ENCODE peak calls at places on chromosomes 11 and 22, in six cellular contexts. One of them, this sample, is unnamed.

GRCh38 chr22:22616636-22617035 is 27.8 kb upstream of the GGTLC2 start:
- DNase-seq in CD4-positive, CD25-positive, alpha-beta regulatory T cell: peak
- DNase-seq in fibroblast of mammary gland: no peak
- DNase-seq in A549: peak
- DNase-seq in epithelial cell of esophagus: peak
- DNase-seq in retinal pigment epithelial cell: no peak
- DNase-seq in this sample: peak

GRCh38 chr11:120052196-120052775 is 85.6 kb downstream of the TRIM29 start:
- DNase-seq in epithelial cell of esophagus: no peak
- DNase-seq in CD4-positive, CD25-positive, alpha-beta regulatory T cell: no peak
- DNase-seq in retinal pigment epithelial cell: no peak
- DNase-seq in A549: no peak
- DNase-seq in fibroblast of mammary gland: no peak
- DNase-seq in this sample: no peak

GRCh38 chr22:46835693-46836092 is 73.2 kb downstream of the TBC1D22A start:
- DNase-seq in fibroblast of mammary gland: no peak
- DNase-seq in A549: no peak
- DNase-seq in epithelial cell of esophagus: no peak
- DNase-seq in retinal pigment epithelial cell: no peak
- DNase-seq in CD4-positive, CD25-positive, alpha-beta regulatory T cell: no peak
- DNase-seq in this sample: no peak

GRCh38 chr22:38873469-38874411 is 1.7 kb upstream of the CBX6 start:
- DNase-seq in retinal pigment epithelial cell: no peak
- DNase-seq in CD4-positive, CD25-positive, alpha-beta regulatory T cell: peak
- DNase-seq in fibroblast of mammary gland: no peak
- DNase-seq in epithelial cell of esophagus: peak
- DNase-seq in A549: no peak
- DNase-seq in this sample: peak

GRCh38 chr11:69652999-69653398 is 12.0 kb downstream of the CCND1 start:
- DNase-seq in epithelial cell of esophagus: no peak
- DNase-seq in A549: no peak
- DNase-seq in fibroblast of mammary gland: no peak
- DNase-seq in retinal pigment epithelial cell: no peak
- DNase-seq in CD4-positive, CD25-positive, alpha-beta regulatory T cell: no peak
- DNase-seq in this sample: no peak

GRCh38 chr11:64500176-64501013 is 90.6 kb upstream of the SLC22A12 start:
- DNase-seq in epithelial cell of esophagus: no peak
- DNase-seq in retinal pigment epithelial cell: no peak
- DNase-seq in fibroblast of mammary gland: peak
- DNase-seq in CD4-positive, CD25-positive, alpha-beta regulatory T cell: no peak
- DNase-seq in A549: no peak
- DNase-seq in this sample: no peak

GRCh38 chr22:34781676-34782075 is 284.3 kb upstream of the ISX start:
- DNase-seq in fibroblast of mammary gland: no peak
- DNase-seq in retinal pigment epithelial cell: no peak
- DNase-seq in A549: no peak
- DNase-seq in epithelial cell of esophagus: no peak
- DNase-seq in CD4-positive, CD25-positive, alpha-beta regulatory T cell: no peak
- DNase-seq in this sample: no peak

GRCh38 chr22:42035256-42035655 is 35.4 kb downstream of the NAGA start:
- DNase-seq in fibroblast of mammary gland: no peak
- DNase-seq in CD4-positive, CD25-positive, alpha-beta regulatory T cell: no peak
- DNase-seq in A549: no peak
- DNase-seq in epithelial cell of esophagus: no peak
- DNase-seq in retinal pigment epithelial cell: no peak
- DNase-seq in this sample: no peak

GRCh38 chr22:37195921-37196320 is 7.9 kb upstream of the C1QTNF6 start:
- DNase-seq in epithelial cell of esophagus: peak
- DNase-seq in A549: no peak
- DNase-seq in fibroblast of mammary gland: peak
- DNase-seq in CD4-positive, CD25-positive, alpha-beta regulatory T cell: no peak
- DNase-seq in retinal pigment epithelial cell: no peak
- DNase-seq in this sample: no peak

GRCh38 chr11:10807629-10808552 is 835 bp downstream of the EIF4G2 start:
- DNase-seq in epithelial cell of esophagus: peak
- DNase-seq in retinal pigment epithelial cell: no peak
- DNase-seq in CD4-positive, CD25-positive, alpha-beta regulatory T cell: peak
- DNase-seq in A549: no peak
- DNase-seq in fibroblast of mammary gland: peak
- DNase-seq in this sample: no peak

DNA sequence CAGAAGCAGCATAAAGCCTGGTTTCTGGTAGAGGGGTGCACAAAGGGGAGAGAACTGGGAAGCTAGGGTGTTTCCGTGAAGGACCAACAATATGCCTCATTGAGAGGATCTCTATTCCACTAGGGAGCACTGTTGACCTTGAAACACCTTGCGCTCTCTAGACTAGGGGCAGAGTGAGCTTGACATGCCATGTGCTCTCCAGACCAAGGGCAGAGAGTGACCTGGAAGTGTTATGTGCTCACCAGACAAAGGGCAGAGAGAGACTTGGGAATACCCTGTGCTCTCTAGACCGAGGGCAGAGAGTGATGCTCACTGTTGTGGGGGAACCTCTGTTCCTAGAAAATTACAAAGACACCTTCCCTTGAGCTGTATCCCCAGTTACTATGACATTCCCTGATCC is 15.2 kb upstream of the EI24 start:
- DNase-seq in fibroblast of mammary gland: no peak
- DNase-seq in epithelial cell of esophagus: no peak
- DNase-seq in retinal pigment epithelial cell: no peak
- DNase-seq in A549: no peak
- DNase-seq in CD4-positive, CD25-positive, alpha-beta regulatory T cell: no peak
- DNase-seq in this sample: no peak
- H3K4me3 ChIP-seq in fibroblast of mammary gland: no peak
- H3K4me3 ChIP-seq in epithelial cell of esophagus: no peak
- H3K4me3 ChIP-seq in retinal pigment epithelial cell: no peak
- H3K4me3 ChIP-seq in A549: no peak
- H3K4me3 ChIP-seq in CD4-positive, CD25-positive, alpha-beta regulatory T cell: no peak
- H3K4me3 ChIP-seq in this sample: no peak

GRCh38 chr11:1747753-1748466 is 2.5 kb downstream of the IFITM10 start:
- DNase-seq in retinal pigment epithelial cell: no peak
- DNase-seq in epithelial cell of esophagus: no peak
- DNase-seq in A549: no peak
- DNase-seq in fibroblast of mammary gland: no peak
- DNase-seq in CD4-positive, CD25-positive, alpha-beta regulatory T cell: no peak
- DNase-seq in this sample: no peak
- H3K4me3 ChIP-seq in retinal pigment epithelial cell: peak
- H3K4me3 ChIP-seq in epithelial cell of esophagus: peak
- H3K4me3 ChIP-seq in A549: no peak
- H3K4me3 ChIP-seq in fibroblast of mammary gland: no peak
- H3K4me3 ChIP-seq in CD4-positive, CD25-positive, alpha-beta regulatory T cell: no peak
- H3K4me3 ChIP-seq in this sample: no peak

GRCh38 chr22:26590525-26590858 is 560 bp upstream of the TPST2 start:
- DNase-seq in A549: no peak
- DNase-seq in retinal pigment epithelial cell: no peak
- DNase-seq in CD4-positive, CD25-positive, alpha-beta regulatory T cell: no peak
- DNase-seq in epithelial cell of esophagus: no peak
- DNase-seq in fibroblast of mammary gland: peak
- DNase-seq in this sample: no peak
- H3K4me3 ChIP-seq in A549: peak
- H3K4me3 ChIP-seq in retinal pigment epithelial cell: peak
- H3K4me3 ChIP-seq in CD4-positive, CD25-positive, alpha-beta regulatory T cell: peak
- H3K4me3 ChIP-seq in epithelial cell of esophagus: peak
- H3K4me3 ChIP-seq in fibroblast of mammary gland: peak
- H3K4me3 ChIP-seq in this sample: peak

DNA sequence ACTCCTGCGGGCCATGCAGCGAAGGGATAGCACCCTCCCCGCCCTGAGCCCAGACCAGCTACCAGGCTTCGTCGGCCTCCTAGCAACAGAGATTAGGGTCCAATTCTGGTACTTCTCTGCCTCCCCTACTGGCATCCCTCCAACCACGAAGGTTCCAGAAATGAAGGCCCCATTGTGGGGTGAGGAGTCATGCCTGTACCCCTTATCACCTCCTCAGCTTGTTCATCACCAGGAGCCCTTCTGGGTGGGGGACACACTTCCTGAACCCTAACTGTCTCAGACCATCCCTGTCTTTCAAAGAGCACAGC is 1.8 kb downstream of the PHLDA2 start:
- DNase-seq in CD4-positive, CD25-positive, alpha-beta regulatory T cell: no peak
- DNase-seq in epithelial cell of esophagus: no peak
- DNase-seq in fibroblast of mammary gland: no peak
- DNase-seq in retinal pigment epithelial cell: no peak
- DNase-seq in A549: no peak
- DNase-seq in this sample: no peak
- H3K4me3 ChIP-seq in CD4-positive, CD25-positive, alpha-beta regulatory T cell: no peak
- H3K4me3 ChIP-seq in epithelial cell of esophagus: peak
- H3K4me3 ChIP-seq in fibroblast of mammary gland: peak
- H3K4me3 ChIP-seq in retinal pigment epithelial cell: no peak
- H3K4me3 ChIP-seq in A549: peak
- H3K4me3 ChIP-seq in this sample: no peak

GRCh38 chr11:124869331-124869730 is 4.1 kb downstream of the ROBO3 start:
- DNase-seq in fibroblast of mammary gland: no peak
- DNase-seq in A549: no peak
- DNase-seq in CD4-positive, CD25-positive, alpha-beta regulatory T cell: no peak
- DNase-seq in retinal pigment epithelial cell: no peak
- DNase-seq in epithelial cell of esophagus: no peak
- DNase-seq in this sample: no peak
- H3K4me3 ChIP-seq in fibroblast of mammary gland: no peak
- H3K4me3 ChIP-seq in A549: no peak
- H3K4me3 ChIP-seq in CD4-positive, CD25-positive, alpha-beta regulatory T cell: no peak
- H3K4me3 ChIP-seq in retinal pigment epithelial cell: no peak
- H3K4me3 ChIP-seq in epithelial cell of esophagus: no peak
- H3K4me3 ChIP-seq in this sample: no peak

GRCh38 chr11:60455531-60456042 is at the start of gene MS4A1:
- DNase-seq in CD4-positive, CD25-positive, alpha-beta regulatory T cell: peak
- DNase-seq in epithelial cell of esophagus: no peak
- DNase-seq in fibroblast of mammary gland: no peak
- DNase-seq in A549: no peak
- DNase-seq in retinal pigment epithelial cell: no peak
- DNase-seq in this sample: peak
- H3K4me3 ChIP-seq in CD4-positive, CD25-positive, alpha-beta regulatory T cell: no peak
- H3K4me3 ChIP-seq in epithelial cell of esophagus: no peak
- H3K4me3 ChIP-seq in fibroblast of mammary gland: no peak
- H3K4me3 ChIP-seq in A549: no peak
- H3K4me3 ChIP-seq in retinal pigment epithelial cell: no peak
- H3K4me3 ChIP-seq in this sample: peak

GRCh38 chr11:1844221-1845094 is 5.7 kb downstream of the TNNI2 start:
- DNase-seq in fibroblast of mammary gland: peak
- DNase-seq in epithelial cell of esophagus: peak
- DNase-seq in CD4-positive, CD25-positive, alpha-beta regulatory T cell: peak
- DNase-seq in retinal pigment epithelial cell: no peak
- DNase-seq in A549: no peak
- DNase-seq in this sample: no peak
- H3K4me3 ChIP-seq in fibroblast of mammary gland: no peak
- H3K4me3 ChIP-seq in epithelial cell of esophagus: no peak
- H3K4me3 ChIP-seq in CD4-positive, CD25-positive, alpha-beta regulatory T cell: peak
- H3K4me3 ChIP-seq in retinal pigment epithelial cell: no peak
- H3K4me3 ChIP-seq in A549: no peak
- H3K4me3 ChIP-seq in this sample: no peak

DNA sequence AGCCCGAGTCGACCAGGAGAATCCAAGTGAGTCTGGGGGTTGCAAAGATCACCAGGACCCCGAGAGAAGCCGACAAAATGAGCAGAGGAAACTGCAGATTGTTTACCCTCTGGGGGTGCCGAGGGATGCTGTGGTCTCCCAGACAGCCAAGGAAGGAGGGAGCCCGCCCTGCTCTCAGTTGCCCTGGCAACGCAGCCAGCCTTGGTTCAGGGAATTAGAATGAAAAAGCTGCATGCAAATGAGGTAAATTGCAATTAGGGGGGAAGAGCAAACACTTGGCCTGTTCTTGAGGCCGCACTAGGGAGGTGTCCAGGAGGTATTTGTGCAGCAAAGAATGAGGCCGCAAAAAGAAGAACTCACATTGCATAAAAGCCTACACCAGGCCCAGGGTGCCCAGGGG is 40.5 kb upstream of the ATXN10 start:
- DNase-seq in fibroblast of mammary gland: no peak
- DNase-seq in CD4-positive, CD25-positive, alpha-beta regulatory T cell: no peak
- DNase-seq in A549: no peak
- DNase-seq in epithelial cell of esophagus: no peak
- DNase-seq in retinal pigment epithelial cell: no peak
- DNase-seq in this sample: no peak
- H3K4me3 ChIP-seq in fibroblast of mammary gland: no peak
- H3K4me3 ChIP-seq in CD4-positive, CD25-positive, alpha-beta regulatory T cell: no peak
- H3K4me3 ChIP-seq in A549: no peak
- H3K4me3 ChIP-seq in epithelial cell of esophagus: no peak
- H3K4me3 ChIP-seq in retinal pigment epithelial cell: no peak
- H3K4me3 ChIP-seq in this sample: no peak

DNA sequence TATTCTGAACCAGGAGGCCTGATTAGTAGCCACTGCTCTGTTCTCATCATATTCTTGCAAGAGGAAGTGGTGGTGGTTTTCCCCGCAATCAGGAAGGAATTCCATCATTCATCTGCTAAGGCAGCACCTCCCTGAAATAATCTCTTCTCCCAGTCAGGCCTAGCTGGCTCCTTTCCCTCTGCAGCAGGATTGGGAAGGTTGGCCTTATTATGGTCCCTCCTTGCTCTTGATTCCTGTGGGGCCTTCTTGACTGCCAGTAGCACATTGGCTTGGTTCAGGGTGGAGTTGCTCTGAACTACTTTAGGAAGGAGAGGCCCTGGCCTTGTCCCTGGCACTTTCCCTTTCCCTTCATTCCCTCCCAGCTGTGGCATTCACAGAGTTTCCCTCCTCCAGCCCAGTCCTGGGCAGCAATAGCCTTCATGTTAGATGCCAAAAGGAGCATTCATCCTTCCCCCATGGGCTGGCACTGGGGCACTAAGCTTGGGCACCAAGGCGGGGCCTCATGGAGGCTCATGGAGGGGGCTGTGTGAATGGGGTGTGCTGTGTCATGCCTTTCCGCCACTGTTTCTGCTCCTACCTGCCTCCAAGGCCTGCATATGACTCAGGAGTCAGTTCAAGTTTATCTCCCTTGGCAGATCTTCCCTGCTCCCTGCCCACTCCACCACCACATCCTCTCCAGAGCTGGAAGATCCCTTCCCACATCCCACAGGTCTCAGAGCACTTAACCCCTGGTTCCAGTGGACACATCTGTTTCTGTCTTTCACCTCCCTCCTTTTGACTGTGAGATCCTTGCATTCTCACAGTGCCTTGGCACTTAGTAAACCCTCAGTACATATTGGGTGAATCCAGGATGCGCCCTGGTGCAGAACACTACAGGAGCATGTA is 27.6 kb upstream of the CD44 start:
- DNase-seq in epithelial cell of esophagus: peak
- DNase-seq in CD4-positive, CD25-positive, alpha-beta regulatory T cell: no peak
- DNase-seq in fibroblast of mammary gland: peak
- DNase-seq in A549: no peak
- DNase-seq in retinal pigment epithelial cell: no peak
- DNase-seq in this sample: no peak
- H3K4me3 ChIP-seq in epithelial cell of esophagus: no peak
- H3K4me3 ChIP-seq in CD4-positive, CD25-positive, alpha-beta regulatory T cell: peak
- H3K4me3 ChIP-seq in fibroblast of mammary gland: no peak
- H3K4me3 ChIP-seq in A549: no peak
- H3K4me3 ChIP-seq in retinal pigment epithelial cell: no peak
- H3K4me3 ChIP-seq in this sample: no peak